ENCODE peak calls at places on chromosomes 3 and 15, in five cellular contexts. G, D, C, N and O are unnamed samples.

GRCh38 chr3:61894988-61895935 is 333.9 kb downstream of the PTPRG start:
- DNase-seq in G (peak), D (no peak), C (peak), N (no peak), O (peak)

GRCh38 chr3:55624238-55624637 is 137.1 kb upstream of the WNT5A start:
- DNase-seq in G (no peak), D (no peak), C (peak), N (no peak), O (no peak)

GRCh38 chr3:32843504-32844321 is 25.9 kb downstream of the TRIM71 start:
- DNase-seq in G (no peak), D (no peak), C (no peak), N (peak), O (peak)

GRCh38 chr3:16067837-16068471 is 106.5 kb upstream of the GALNT15 start:
- DNase-seq in G (no peak), D (no peak), C (no peak), N (no peak), O (no peak)

GRCh38 chr3:174949523-174949922 is 90.4 kb downstream of the NAALADL2 start:
- DNase-seq in G (no peak), D (no peak), C (no peak), N (no peak), O (no peak)

GRCh38 chr3:133881492-133881891 is 14.2 kb downstream of the RAB6B start:
- DNase-seq in G (no peak), D (no peak), C (no peak), N (no peak), O (no peak)

GRCh38 chr3:94234177-94234788 is 171.4 kb downstream of the NSUN3 start:
- DNase-seq in G (peak), D (peak), C (no peak), N (no peak), O (peak)

GRCh38 chr3:194780706-194781105 is 95.0 kb downstream of the FAM43A start:
- DNase-seq in G (no peak), D (no peak), C (no peak), N (no peak), O (no peak)

GRCh38 chr15:74505837-74506514 is 35.0 kb upstream of the ARID3B start:
- DNase-seq in G (no peak), D (no peak), C (no peak), N (no peak), O (no peak)

GRCh38 chr15:69457304-69458280 is 5.0 kb downstream of the RPLP1 start:
- DNase-seq in G (no peak), D (peak), C (no peak), N (no peak), O (no peak)

GRCh38 chr3:128383316-128384235 is 83.1 kb downstream of the DNAJB8 start:
- DNase-seq in G (peak), D (peak), C (no peak), N (no peak), O (no peak)

GRCh38 chr15:77877869-77878577 is 199.5 kb downstream of the TBC1D2B start:
- DNase-seq in G (no peak), D (no peak), C (no peak), N (no peak), O (no peak)

GRCh38 chr3:16667633-16668032 is 62.4 kb upstream of the DAZL start:
- DNase-seq in G (no peak), D (no peak), C (no peak), N (no peak), O (no peak)

DNA sequence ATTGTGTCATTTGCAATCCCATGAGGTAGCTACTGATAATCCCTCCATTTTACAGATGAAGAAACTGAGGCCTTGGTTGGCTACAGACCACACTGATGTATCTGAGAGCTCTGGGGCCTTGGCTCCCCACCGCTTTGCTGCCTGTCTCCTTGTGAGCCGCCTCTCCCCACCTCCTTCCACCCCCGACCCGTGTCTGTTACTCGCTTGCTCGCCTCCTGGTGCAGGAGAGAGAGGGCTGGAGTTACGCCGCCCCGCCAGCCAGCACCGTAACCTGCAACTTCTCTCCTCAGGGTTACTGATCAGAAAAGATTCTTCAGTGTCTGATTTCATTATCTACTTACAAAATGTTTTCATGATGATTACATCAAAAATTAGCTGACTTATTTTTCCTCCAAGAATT is 34.1 kb downstream of the TM2D3 start:
- DNase-seq in G (no peak), D (no peak), C (no peak), N (no peak), O (no peak)
- TF ChIP-seq CREB1 in G (no peak), D (no peak), C (no peak), N (no peak), O (no peak)

DNA sequence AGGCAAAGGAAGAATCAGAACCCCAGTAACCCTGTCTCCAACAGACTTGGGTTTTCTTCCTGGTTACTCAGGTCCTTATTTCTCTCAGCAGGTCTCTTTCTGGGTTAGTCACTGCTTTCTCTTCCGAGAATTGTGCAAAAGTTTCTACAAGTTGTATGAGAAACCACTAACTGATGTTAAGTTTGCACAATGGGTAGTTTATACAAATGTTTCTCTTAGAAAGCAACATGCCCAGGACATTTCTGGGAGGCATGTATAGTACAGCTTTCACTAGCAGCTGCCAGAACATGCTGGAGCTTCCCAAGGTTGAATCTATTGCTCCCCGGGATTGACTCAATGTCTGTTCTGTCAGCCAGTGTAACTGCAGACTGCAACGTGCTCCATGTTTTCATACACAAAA is 887.7 kb downstream of the MCTP2 start:
- DNase-seq in G (no peak), D (no peak), C (no peak), N (no peak), O (no peak)
- TF ChIP-seq POLR2AphosphoS5 in G (no peak), D (no peak), C (no peak), N (no peak), O (no peak)

GRCh38 chr3:43105224-43105596 is 669 bp downstream of the POMGNT2 start:
- DNase-seq in G (no peak), D (no peak), C (no peak), N (no peak), O (peak)
- TF ChIP-seq CREB1 in G (no peak), D (no peak), C (no peak), N (no peak), O (no peak)

DNA sequence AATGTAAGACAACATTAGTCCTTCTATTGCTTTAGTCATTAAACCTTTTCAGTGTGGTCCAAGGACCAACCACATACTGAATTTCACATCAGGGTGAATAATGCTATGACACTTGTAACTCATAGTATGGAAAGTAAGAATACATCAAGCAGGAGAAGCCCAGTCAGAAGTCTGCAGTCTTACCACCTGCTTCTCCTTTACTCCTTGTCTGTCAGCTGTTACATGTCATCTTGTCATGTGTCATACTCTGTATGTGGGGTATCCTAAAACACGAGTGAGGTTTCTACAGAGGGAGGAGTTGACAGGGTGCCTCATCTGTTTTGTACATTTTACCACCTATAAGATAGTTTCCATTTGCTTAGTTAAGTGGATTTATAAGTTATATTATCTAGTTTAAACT is 32.8 kb upstream of the EID1 start:
- DNase-seq in G (no peak), D (no peak), C (no peak), N (no peak), O (no peak)
- TF ChIP-seq POLR2AphosphoS5 in G (no peak), D (no peak), C (no peak), N (no peak), O (no peak)

DNA sequence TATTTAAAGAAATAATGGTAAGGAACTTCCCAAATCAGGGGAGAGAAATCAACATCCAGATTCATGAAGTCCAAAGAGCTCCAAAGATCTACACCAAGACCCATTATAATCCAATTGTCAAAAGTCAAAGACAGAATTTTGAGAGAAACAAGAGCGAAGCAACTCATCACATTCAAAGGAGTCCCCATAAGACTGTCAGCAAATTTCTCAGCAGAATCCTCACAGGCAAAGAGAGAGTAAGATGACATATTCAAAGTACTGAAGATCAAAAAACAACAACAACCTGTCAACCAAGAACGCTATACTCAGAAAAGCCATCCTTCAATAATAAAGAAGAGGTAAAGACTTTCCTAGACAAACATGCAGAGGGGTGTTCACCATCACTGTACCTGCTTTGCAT is 342.1 kb downstream of the TIGIT start:
- DNase-seq in G (no peak), D (no peak), C (no peak), N (no peak), O (no peak)
- TF ChIP-seq CREB1 in G (no peak), D (no peak), C (no peak), N (no peak), O (no peak)

GRCh38 chr3:57927166-57927565 is 81.1 kb upstream of the FLNB start:
- DNase-seq in G (no peak), D (no peak), C (no peak), N (no peak), O (no peak)

GRCh38 chr3:57919987-57920386 is 88.2 kb upstream of the FLNB start:
- DNase-seq in G (no peak), D (no peak), C (no peak), N (no peak), O (no peak)

GRCh38 chr3:57918123-57918837 is 89.9 kb upstream of the FLNB start:
- DNase-seq in G (no peak), D (no peak), C (no peak), N (no peak), O (no peak)

GRCh38 chr3:57927916-57928315 is 80.3 kb upstream of the FLNB start:
- DNase-seq in G (no peak), D (no peak), C (no peak), N (no peak), O (no peak)

GRCh38 chr3:57923101-57923500 is 85.1 kb upstream of the FLNB start:
- DNase-seq in G (no peak), D (no peak), C (no peak), N (no peak), O (no peak)
- TF ChIP-seq POLR2AphosphoS5 in G (no peak), D (no peak), C (no peak), N (no peak), O (no peak)

DNA sequence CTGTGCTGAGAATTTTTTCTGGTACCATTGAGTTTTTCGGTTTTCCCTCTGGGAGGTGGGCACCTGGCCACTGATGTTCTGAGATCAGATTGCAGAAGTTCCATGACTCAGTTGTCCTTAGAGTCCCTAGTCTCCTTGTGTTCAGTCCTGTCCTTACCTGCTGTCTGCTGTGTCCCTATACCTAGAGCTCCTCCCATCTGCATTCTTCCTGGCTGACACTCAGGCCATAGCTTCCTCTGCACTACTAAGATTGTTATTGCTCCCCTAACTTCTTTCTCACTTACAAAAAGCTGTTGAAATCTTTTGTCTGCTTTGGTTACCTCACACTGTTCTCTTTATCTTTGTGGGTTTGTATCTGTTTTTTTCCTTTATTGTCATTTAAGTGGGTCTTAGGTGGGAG is 13.2 kb downstream of the USP3 start:
- DNase-seq in G (no peak), D (no peak), C (no peak), N (no peak), O (peak)
- TF ChIP-seq CREB1 in G (no peak), D (no peak), C (no peak), N (no peak), O (no peak)

GRCh38 chr3:111081008-111081545 is 9.5 kb downstream of the NECTIN3 start:
- DNase-seq in G (no peak), D (no peak), C (no peak), N (no peak), O (no peak)
- TF ChIP-seq POLR2AphosphoS5 in G (no peak), D (no peak), C (no peak), N (no peak), O (no peak)

GRCh38 chr3:135034881-135035440 is 239.9 kb downstream of the EPHB1 start:
- DNase-seq in G (no peak), D (no peak), C (no peak), N (no peak), O (no peak)
- TF ChIP-seq CREB1 in G (no peak), D (no peak), C (no peak), N (no peak), O (no peak)